ENCODE peak calls at places on chromosome 20, in four cellular contexts. I, O, Y and R are unnamed samples.
A peak's percentile ranks its signal among the peaks of the same experiment; 100 is the strongest.

GRCh38 chr20:51067792-51068191 is 44.9 kb upstream of the KCNG1 start:
- DNase-seq in I (no peak), O (no peak), Y (no peak), R (no peak)

GRCh38 chr20:60512436-60512835 is 554.2 kb downstream of the CDH26 start:
- DNase-seq in I (no peak), O (peak; percentile 25), Y (no peak), R (peak; percentile 72)

GRCh38 chr20:53872561-53873248 is 197.7 kb downstream of the BCAS1 start:
- DNase-seq in I (no peak), O (no peak), Y (no peak), R (no peak)

GRCh38 chr20:62555642-62556420 is 80.0 kb upstream of the GATA5 start:
- DNase-seq in I (no peak), O (peak; percentile 52), Y (no peak), R (no peak)

GRCh38 chr20:60087563-60088105 is 129.4 kb downstream of the CDH26 start:
- DNase-seq in I (no peak), O (no peak), Y (no peak), R (no peak)

GRCh38 chr20:22502731-22503191 is 81.6 kb downstream of the FOXA2 start:
- DNase-seq in I (no peak), O (peak; percentile 75), Y (no peak), R (no peak)

GRCh38 chr20:61581825-61582188 is 329.7 kb downstream of the CDH4 start:
- DNase-seq in I (no peak), O (no peak), Y (no peak), R (no peak)

GRCh38 chr20:47073766-47074475 is 179.3 kb downstream of the EYA2 start:
- DNase-seq in I (no peak), O (no peak), Y (no peak), R (no peak)

GRCh38 chr20:44097521-44098255 is 89.3 kb downstream of the JPH2 start:
- DNase-seq in I (no peak), O (peak; percentile 31), Y (no peak), R (no peak)

GRCh38 chr20:59404749-59405148 is 104.3 kb downstream of the EDN3 start:
- DNase-seq in I (no peak), O (no peak), Y (no peak), R (no peak)

GRCh38 chr20:25856256-25856884 is 159.7 kb upstream of the ZNF337 start:
- DNase-seq in I (no peak), O (no peak), Y (no peak), R (no peak)

DNA sequence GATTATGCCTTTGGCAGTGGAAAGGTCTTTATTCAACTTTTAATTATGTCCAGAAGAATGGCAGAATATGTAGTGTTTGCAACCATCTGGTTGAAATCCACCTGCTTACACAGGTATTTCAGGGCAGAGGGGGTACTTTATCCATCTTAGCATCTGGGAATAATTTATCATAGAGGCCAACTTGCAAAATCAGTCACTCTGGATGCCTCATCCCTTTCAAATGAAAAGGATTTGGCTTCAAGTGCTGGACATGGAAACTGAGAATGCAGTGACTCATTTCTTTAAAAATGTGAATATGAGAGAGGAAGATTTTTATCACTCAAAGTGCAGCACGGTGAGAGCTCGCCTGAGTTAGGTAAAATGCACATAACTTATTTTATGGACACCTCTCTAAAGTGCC is 758.3 kb downstream of the KIF16B start:
- DNase-seq in I (no peak), O (no peak), Y (no peak), R (no peak)
- H3K4me1 ChIP-seq in I (peaks cover 9% of the 10 kb centered on the region), O (no peaks in the 10 kb centered on the region), Y (no peaks in the 10 kb centered on the region), R (no peaks in the 10 kb centered on the region)

DNA sequence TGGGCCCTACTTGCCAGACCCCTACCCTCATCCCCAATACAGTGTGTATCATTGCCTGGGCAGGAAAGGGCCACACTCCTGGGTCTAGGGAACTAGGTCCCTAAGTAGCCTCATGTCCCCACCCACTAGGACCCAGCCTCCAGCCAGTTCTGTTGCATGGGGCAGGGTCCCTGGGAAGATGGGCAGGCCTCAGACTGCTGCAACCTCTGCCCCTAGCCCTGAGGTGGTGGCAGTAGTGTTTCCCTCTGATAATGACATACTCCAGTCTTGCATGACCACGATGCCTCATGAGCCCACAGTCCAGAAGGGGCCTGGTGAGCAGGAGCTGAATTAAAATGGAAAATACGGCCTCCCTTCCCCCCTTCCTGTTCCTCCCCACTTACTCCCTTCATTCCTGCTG is 35.9 kb upstream of the SCRT2 start:
- DNase-seq in I (no peak), O (no peak), Y (no peak), R (no peak)
- TF ChIP-seq ZNF274 in I (no peak), O (no peak), Y (no peak), R (no peak)

DNA sequence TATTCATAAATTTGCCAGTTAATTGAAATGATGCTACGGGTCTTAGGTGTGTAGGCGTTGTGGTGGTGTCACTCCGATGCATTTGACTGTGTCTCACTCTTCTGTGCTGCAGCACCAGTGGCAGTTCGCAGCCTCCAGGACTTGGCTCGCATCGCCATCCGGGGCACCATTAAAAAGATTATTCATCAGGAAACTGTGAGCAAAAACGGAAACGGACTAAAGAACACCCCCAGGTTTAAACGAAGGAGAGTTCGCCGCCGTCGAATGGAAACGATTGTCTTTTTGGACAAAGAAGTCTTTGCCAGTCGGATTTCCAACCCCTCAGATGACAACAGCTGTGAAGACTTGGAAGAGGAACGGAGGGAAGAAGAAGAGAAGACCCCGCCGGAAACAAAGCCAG is 17.6 kb downstream of the PCMTD2 start:
- DNase-seq in I (no peak), O (no peak), Y (no peak), R (no peak)
- TF ChIP-seq YY1 in I (no peak), O (no peak), Y (no peak), R (no peak)

GRCh38 chr20:367486-367887 is 13.1 kb upstream of the TRIB3 start:
- DNase-seq in I (no peak), O (no peak), Y (no peak), R (no peak)
- H3K4me1 ChIP-seq in I (no peaks in the 10 kb centered on the region), O (peaks cover 92% of the 10 kb centered on the region), Y (peaks cover 89% of the 10 kb centered on the region), R (peaks cover 11% of the 10 kb centered on the region)